ENCODE peak calls at places on chromosomes 6 and 20, in five cellular contexts. P is HCT116, U is IMR-90, O is fibroblast of lung, I is astrocyte. K is an unnamed sample.

GRCh38 chr6:111523484-111524166 is 40.6 kb upstream of the REV3L start:
- DNase-seq in P (no peak), U (no peak), O (no peak), I (no peak), K (no peak)

GRCh38 chr20:33827629-33828325 is 16.6 kb downstream of the CHMP4B start:
- DNase-seq in P (no peak), U (peak; percentile 34), O (no peak), I (no peak), K (no peak)

GRCh38 chr6:119328254-119328653 is 21.3 kb downstream of the MAN1A1 start:
- DNase-seq in P (no peak), U (no peak), O (no peak), I (no peak), K (no peak)

GRCh38 chr6:7911345-7911725 is 747 bp upstream of the TXNDC5 start:
- DNase-seq in P (no peak), U (no peak), O (no peak), I (no peak), K (peak; percentile 89)

GRCh38 chr20:23205656-23206055 is 119.5 kb upstream of the CD93 start:
- DNase-seq in P (no peak), U (peak; percentile 9), O (peak; percentile 55), I (peak; percentile 40), K (no peak)

GRCh38 chr6:159125977-159126376 is 43.2 kb upstream of the FNDC1 start:
- DNase-seq in P (no peak), U (no peak), O (no peak), I (no peak), K (no peak)

GRCh38 chr6:12200025-12200424 is 90.1 kb upstream of the EDN1 start:
- DNase-seq in P (no peak), U (no peak), O (no peak), I (no peak), K (no peak)

GRCh38 chr6:134347916-134348805 is 30.2 kb upstream of the SGK1 start:
- DNase-seq in P (no peak), U (peak; percentile 96), O (peak; percentile 99), I (peak; percentile 99), K (no peak)

GRCh38 chr6:7974932-7975763 is 64.6 kb upstream of the TXNDC5 start:
- DNase-seq in P (peak; percentile 95), U (peak; percentile 92), O (peak; percentile 99), I (peak; percentile 98), K (peak; percentile 79)

GRCh38 chr6:7112741-7113313 is 5.1 kb downstream of the RREB1 start:
- DNase-seq in P (no peak), U (no peak), O (no peak), I (no peak), K (peak; percentile 83)

GRCh38 chr20:62646851-62647520 is 4.7 kb downstream of the SLCO4A1 start:
- DNase-seq in P (no peak), U (no peak), O (no peak), I (no peak), K (no peak)

GRCh38 chr20:47453167-47453782 is 48.4 kb upstream of the NCOA3 start:
- DNase-seq in P (peak; percentile 74), U (peak; percentile 93), O (peak; percentile 92), I (peak; percentile 86), K (peak; percentile 92)

GRCh38 chr6:81767163-81768000 is 14.9 kb upstream of the TENT5A start:
- DNase-seq in P (no peak), U (peak; percentile 41), O (peak; percentile 76), I (peak; percentile 71), K (peak; percentile 76)

GRCh38 chr6:133814797-133815196 is 74.1 kb upstream of the TCF21 start:
- DNase-seq in P (peak; percentile 6), U (peak; percentile 71), O (peak; percentile 66), I (peak; percentile 45), K (peak; percentile 5)

GRCh38 chr6:157809613-157810012 is 13.4 kb upstream of the SNX9 start:
- DNase-seq in P (no peak), U (no peak), O (no peak), I (no peak), K (no peak)

GRCh38 chr6:148874698-148875293 is 128.0 kb downstream of the UST start:
- DNase-seq in P (no peak), U (no peak), O (peak; percentile 90), I (peak; percentile 87), K (no peak)

GRCh38 chr6:150140236-150140969 is 2.4 kb upstream of the PPP1R14C start:
- DNase-seq in P (no peak), U (no peak), O (no peak), I (no peak), K (no peak)

GRCh38 chr20:10705801-10706459 is 32.1 kb upstream of the JAG1 start:
- DNase-seq in P (peak; percentile 85), U (no peak), O (peak; percentile 58), I (peak; percentile 44), K (peak; percentile 61)

GRCh38 chr6:163460307-163460782 is 45.8 kb downstream of the QKI start:
- DNase-seq in P (no peak), U (peak; percentile 42), O (peak; percentile 72), I (peak; percentile 63), K (no peak)

GRCh38 chr6:33426590-33427563 is 7.0 kb downstream of the SYNGAP1 start:
- DNase-seq in P (no peak), U (no peak), O (no peak), I (no peak), K (peak; percentile 13)

GRCh38 chr6:1406306-1407058 is 17.1 kb downstream of the FOXF2 start:
- DNase-seq in P (no peak), U (peak; percentile 70), O (peak; percentile 39), I (peak; percentile 25), K (no peak)

GRCh38 chr6:107320126-107320525 is 139.2 kb downstream of the PDSS2 start:
- DNase-seq in P (no peak), U (peak; percentile 44), O (peak; percentile 70), I (peak; percentile 65), K (no peak)

GRCh38 chr20:49411221-49411925 is 71.1 kb downstream of the KCNB1 start:
- DNase-seq in P (no peak), U (no peak), O (no peak), I (no peak), K (peak; percentile 29)

GRCh38 chr6:16504608-16505007 is 256.7 kb downstream of the ATXN1 start:
- DNase-seq in P (no peak), U (no peak), O (no peak), I (no peak), K (no peak)

GRCh38 chr6:89792881-89793280 is 26.7 kb downstream of the MDN1 start:
- DNase-seq in P (peak; percentile 8), U (peak; percentile 16), O (peak; percentile 9), I (peak; percentile 9), K (peak; percentile 71)

GRCh38 chr6:79694156-79694555 is 63.0 kb downstream of the SH3BGRL2 start:
- DNase-seq in P (no peak), U (no peak), O (no peak), I (no peak), K (peak; percentile 48)

DNA sequence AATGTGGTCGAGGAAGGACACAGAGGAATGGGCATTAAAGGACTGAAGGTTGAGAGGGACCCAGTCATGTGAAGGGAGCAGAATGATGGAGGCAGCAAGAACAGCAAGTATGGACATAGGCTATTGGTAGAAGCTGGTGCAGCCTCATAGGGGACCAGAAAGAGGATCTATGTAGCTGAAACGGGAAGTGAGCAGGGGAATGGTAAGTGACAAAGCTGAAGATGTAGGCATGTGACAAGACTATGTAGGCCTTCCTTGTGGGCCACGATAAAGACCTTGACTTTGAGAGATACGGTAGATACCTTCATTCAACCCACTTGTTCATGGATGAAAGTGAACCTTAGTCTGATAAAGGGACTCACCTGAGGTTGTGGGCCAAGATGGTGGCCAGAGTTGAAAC is 3.5 kb downstream of the CTNNBL1 start:
- DNase-seq in P (no peak), U (no peak), O (no peak), I (no peak), K (no peak)
- H2AFZ ChIP-seq in P (no peak overlapping the region), U (no peak overlapping the region), O (no peak overlapping the region), I (no peak overlapping the region), K (no peak overlapping the region)

GRCh38 chr6:37092851-37093727 is 76.9 kb upstream of the PIM1 start:
- DNase-seq in P (no peak), U (no peak), O (peak; percentile 64), I (peak; percentile 54), K (peak; percentile 82)
- H3K9ac ChIP-seq in P (no peak overlapping the region), U (no peak overlapping the region), O (no peak overlapping the region), I (no peak overlapping the region), K (no peak overlapping the region)

DNA sequence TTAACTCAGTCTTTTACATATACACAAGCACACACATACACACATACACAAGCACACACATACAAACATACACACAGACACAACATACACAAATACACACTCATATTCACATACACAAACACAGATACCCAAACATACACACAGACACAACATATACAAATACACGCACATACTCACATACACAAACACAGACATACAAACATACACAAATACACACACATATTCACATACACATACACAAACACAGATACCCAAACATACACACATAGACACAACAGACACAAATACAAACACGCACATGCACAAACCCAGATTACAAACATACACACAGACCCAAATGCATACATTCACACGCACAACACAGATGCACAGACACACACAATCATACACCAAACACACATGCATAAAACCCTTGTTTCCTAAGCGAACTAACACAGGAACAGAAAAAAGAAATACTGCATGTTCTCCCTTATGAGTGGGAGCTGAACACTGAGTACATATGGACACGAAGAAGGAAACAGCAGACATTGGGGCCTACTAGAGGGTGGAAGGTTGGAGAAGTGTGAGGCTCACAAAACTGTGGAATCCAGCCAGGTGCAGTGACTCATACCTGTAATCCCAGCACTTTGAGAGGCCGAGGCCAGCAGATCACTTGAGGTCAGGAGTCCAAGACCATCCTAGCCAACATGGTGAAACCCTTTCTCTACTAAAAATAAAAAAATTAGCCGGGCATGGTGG is 34.2 kb downstream of the PIM1 start:
- DNase-seq in P (no peak), U (peak; percentile 47), O (peak; percentile 46), I (peak; percentile 38), K (no peak)
- H2AFZ ChIP-seq in P (peak overlapping the region; percentile 18), U (peak overlapping the region; percentile 53), O (no peak overlapping the region), I (no peak overlapping the region), K (no peak overlapping the region)

DNA sequence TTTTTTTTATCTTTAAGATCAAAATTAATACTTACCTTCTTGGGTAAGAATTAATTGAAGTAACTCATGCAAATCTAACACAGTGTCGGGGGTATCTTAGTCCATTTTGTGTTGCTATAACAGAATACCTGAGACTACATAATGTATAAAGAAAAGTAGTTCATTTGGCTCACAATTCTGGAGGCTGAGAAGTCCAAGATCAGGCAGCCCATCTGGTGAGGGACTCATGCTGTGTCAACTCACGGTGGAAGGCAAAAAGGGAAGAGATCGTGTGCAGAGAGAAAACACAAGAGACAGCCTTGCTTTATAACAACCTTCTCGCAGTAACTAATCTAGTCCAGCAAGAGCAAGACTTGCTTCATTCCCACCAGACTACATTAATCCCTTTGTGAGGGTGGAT is 92.9 kb upstream of the VSTM2L start:
- DNase-seq in P (no peak), U (no peak), O (no peak), I (no peak), K (no peak)
- H3K9ac ChIP-seq in P (no peak overlapping the region), U (no peak overlapping the region), O (no peak overlapping the region), I (no peak overlapping the region), K (no peak overlapping the region)

K was measured in trophoblast cell.